ENCODE peak calls at places on chromosome 9, in five cellular contexts. S is BJ, R is AG04450, A is upper lobe of right lung, F is lower lobe of right lung. I is an unnamed sample.

GRCh38 chr9:81393985-81394811 is 295.1 kb downstream of the TLE1 start:
- DNase-seq in S (no peak), R (no peak), A (no peak), F (no peak), I (no peak)

GRCh38 chr9:9170735-9171134 is 1371.2 kb upstream of the DMAC1 start:
- DNase-seq in S (no peak), R (no peak), A (no peak), F (no peak), I (no peak)

GRCh38 chr9:3473402-3473801 is 52.4 kb downstream of the RFX3 start:
- DNase-seq in S (no peak), R (no peak), A (no peak), F (no peak), I (no peak)

GRCh38 chr9:94639045-94639995 is at the start of gene FBP1:
- DNase-seq in S (no peak), R (no peak), A (peak), F (peak), I (no peak)

GRCh38 chr9:35729700-35730485 is 2.1 kb downstream of the TLN1 start:
- DNase-seq in S (peak), R (peak), A (peak), F (peak), I (peak)

GRCh38 chr9:9912459-9912858 is 700.3 kb downstream of the PTPRD start:
- DNase-seq in S (no peak), R (no peak), A (no peak), F (no peak), I (no peak)

GRCh38 chr9:133954862-133955529 is 37.1 kb downstream of the VAV2 start:
- DNase-seq in S (no peak), R (no peak), A (no peak), F (peak), I (no peak)

GRCh38 chr9:113985968-113986585 is 92.0 kb downstream of the AMBP start:
- DNase-seq in S (no peak), R (no peak), A (no peak), F (no peak), I (no peak)

GRCh38 chr9:14222149-14222835 is 91.6 kb downstream of the NFIB start:
- DNase-seq in S (no peak), R (no peak), A (no peak), F (no peak), I (no peak)

GRCh38 chr9:93955356-93956182 is 414 bp upstream of the BARX1 start:
- DNase-seq in S (no peak), R (no peak), A (no peak), F (no peak), I (no peak)

GRCh38 chr9:37669232-37669631 is 18.5 kb downstream of the FRMPD1 start:
- DNase-seq in S (no peak), R (no peak), A (no peak), F (no peak), I (no peak)

GRCh38 chr9:96022445-96023031 is 147.0 kb downstream of the ERCC6L2 start:
- DNase-seq in S (no peak), R (no peak), A (peak), F (peak), I (no peak)

GRCh38 chr9:81146684-81147337 is 542.5 kb downstream of the TLE1 start:
- DNase-seq in S (no peak), R (no peak), A (no peak), F (no peak), I (no peak)

GRCh38 chr9:16458696-16459420 is 411.6 kb downstream of the BNC2 start:
- DNase-seq in S (no peak), R (no peak), A (no peak), F (no peak), I (no peak)

GRCh38 chr9:134655101-134655500 is 13.5 kb downstream of the COL5A1 start:
- DNase-seq in S (no peak), R (no peak), A (peak), F (no peak), I (no peak)

GRCh38 chr9:15121591-15121990 is 185.4 kb downstream of the TTC39B start:
- DNase-seq in S (no peak), R (no peak), A (no peak), F (no peak), I (no peak)

GRCh38 chr9:77885104-77885672 is 146.4 kb downstream of the GNAQ start:
- DNase-seq in S (no peak), R (no peak), A (no peak), F (no peak), I (no peak)

GRCh38 chr9:79570449-79571308 is 1.1 kb upstream of the TLE4 start:
- DNase-seq in S (no peak), R (no peak), A (peak), F (peak), I (no peak)

GRCh38 chr9:94086468-94086867 is 2.2 kb downstream of the PTPDC1 start:
- DNase-seq in S (no peak), R (no peak), A (no peak), F (no peak), I (no peak)

GRCh38 chr9:69444021-69444420 is 119.0 kb downstream of the ENTREP1 start:
- DNase-seq in S (peak), R (no peak), A (peak), F (no peak), I (peak)

GRCh38 chr9:121676916-121677315 is 25.5 kb downstream of the DAB2IP start:
- DNase-seq in S (no peak), R (no peak), A (no peak), F (peak), I (no peak)

GRCh38 chr9:118882674-118883073 is 486.6 kb downstream of the BRINP1 start:
- DNase-seq in S (peak), R (no peak), A (no peak), F (no peak), I (no peak)

DNA sequence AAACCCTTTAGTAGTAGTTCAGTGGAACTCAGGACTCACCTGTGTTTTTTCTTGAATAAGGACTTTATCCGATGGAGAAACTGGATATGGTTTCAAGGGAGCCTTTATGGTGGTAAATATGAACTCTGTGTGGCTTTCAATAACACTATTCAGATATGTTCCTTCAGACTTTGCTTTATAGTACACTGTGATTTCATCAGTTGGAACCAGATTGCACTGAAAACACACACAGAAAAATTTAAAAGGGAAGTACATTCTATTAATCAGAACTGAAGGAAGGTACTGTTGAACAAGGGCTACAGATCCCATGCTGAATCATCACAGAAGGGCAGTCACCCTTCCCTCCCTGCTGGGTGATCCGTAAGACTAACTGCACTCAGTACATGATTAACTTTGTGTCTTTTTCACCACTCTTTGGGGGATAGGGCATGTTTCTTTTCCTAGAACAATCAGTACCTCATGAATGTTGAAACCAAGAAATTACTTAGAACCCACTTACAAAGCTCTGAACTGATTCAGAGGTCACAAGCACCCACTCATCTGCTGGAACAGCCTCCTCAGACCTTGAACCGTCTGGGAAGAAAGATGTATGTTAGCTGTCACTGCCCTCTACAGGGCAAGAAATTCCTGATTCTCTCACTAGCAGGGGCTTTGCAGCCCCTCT is 51.2 kb downstream of the IARS1 start:
- DNase-seq in S (no peak), R (peak), A (no peak), F (no peak), I (no peak)
- TF ChIP-seq CTCF in S (peak), R (peak), A (peak), F (peak), I (peak)

DNA sequence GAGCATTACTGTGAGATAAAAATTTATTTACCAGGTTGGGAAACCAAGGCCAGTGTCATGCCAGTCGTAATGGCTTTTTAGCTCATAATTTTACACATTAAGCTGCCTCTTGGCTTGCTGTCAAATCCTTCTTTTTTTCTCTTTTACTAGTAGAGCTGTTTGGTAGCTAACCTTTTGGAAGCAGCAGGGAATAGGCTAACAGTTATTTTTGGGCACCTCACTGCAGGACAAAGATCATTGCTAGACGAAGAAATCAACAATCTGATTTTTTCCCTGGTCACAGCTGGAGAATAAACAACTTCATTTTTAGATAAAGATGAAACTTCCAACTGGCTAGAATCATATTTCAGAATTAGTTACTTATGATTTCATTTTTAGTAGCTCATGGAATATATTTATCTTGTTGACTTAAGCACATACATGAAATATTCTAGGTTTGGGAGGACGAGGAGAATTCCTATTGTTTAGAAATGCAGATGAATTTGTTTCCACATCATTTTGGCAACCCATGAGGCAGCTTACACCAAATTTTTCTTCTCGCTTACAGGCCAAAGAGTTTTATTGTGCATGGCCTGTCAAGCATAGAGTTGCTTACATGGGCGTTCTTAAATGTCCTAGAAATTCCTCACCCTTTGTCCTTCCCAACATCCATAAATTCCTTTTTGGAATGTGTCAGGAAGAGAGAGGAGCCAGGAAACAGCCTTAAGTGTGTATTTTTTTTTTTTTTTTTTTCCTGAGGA is 19.6 kb downstream of the TNC start:
- DNase-seq in S (peak), R (no peak), A (no peak), F (no peak), I (no peak)
- H3K4me3 ChIP-seq in S (no peak), R (no peak), A (no peak), F (no peak), I (no peak)

DNA sequence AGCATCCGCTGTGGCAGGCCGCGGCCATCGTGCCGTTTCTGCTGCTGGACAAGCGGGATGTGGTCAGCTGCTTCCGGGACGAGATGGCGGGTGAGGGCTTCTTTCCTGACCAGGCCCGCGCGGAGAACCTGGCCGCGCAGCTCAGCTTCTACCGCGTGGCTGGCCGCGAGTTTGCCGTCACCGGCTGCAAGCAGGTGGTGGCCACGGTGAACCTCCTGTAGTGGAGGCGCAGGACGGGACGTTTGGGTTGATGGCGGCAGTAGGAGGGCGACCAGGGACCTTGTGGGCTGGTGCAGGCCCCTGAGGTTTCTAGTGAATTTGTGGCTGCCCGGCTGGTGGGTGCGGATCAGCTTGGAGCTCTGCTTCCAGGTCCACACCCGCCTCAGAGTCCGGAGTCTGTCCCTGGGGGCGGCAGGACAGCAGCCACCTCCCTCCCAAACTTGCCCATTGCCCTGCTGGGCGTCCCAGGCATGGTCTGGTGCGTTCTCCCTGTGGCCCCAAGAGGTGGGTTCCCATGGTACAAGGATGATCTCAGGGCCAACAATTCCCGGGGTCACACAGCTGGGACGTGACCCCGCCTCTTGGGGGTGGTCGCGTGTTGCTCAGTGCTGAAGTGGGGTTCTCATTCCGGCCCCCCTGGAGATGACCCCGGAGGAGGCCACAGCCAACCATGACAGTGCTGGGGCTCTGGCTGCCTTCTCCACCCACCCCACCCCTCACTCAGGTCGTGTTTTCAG is 2.4 kb downstream of the TOR4A start:
- DNase-seq in S (no peak), R (no peak), A (peak), F (peak), I (no peak)
- TF ChIP-seq CTCF in S (no peak), R (no peak), A (no peak), F (no peak), I (no peak)

GRCh38 chr9:127154003-127154389 is 31.6 kb upstream of the ANGPTL2 start:
- DNase-seq in S (no peak), R (no peak), A (peak), F (no peak), I (no peak)

GRCh38 chr9:127155314-127155713 is 32.9 kb upstream of the ANGPTL2 start:
- DNase-seq in S (no peak), R (no peak), A (no peak), F (no peak), I (no peak)

GRCh38 chr9:127153484-127153883 is 31.0 kb upstream of the ANGPTL2 start:
- DNase-seq in S (no peak), R (no peak), A (no peak), F (no peak), I (no peak)

GRCh38 chr9:127158995-127159801 is 36.8 kb upstream of the ANGPTL2 start:
- DNase-seq in S (no peak), R (peak), A (peak), F (no peak), I (peak)

DNA sequence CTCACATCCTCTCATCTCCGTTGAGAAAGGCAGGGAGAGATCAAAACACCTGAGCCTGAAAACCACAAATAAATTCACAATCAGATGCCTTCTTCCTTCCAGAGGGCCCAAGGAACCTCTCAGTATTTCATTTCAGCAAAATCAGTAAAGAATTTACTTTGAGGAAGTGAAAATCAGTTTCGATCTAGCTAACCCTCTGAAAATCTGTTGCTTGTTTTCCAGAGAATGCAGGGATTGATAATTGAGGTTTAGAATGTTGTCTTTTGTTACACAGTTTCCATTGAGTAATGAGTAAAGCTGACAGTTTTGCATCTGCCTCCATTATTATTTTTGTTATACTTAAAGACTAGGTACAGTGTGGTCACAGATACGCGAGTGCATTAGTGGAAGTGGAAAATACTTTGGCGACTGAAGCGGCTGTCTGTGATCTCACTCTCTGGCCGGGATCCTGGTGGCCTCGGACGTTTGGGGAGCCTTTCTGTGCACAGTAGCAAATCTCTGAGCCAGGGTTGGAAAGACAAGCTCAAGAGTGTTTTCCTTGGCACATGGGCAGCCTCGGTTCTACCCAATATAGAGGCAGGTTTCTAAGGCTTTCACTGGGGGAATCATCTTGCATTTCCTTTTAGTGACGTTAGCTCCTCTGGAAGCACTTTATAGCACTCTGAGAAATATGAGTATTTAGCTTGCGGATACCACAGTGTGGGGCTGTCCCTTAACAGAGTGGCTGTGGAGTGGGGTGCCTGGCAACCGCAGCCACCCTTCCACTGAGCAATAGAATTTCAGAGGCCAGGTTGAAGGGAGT is 32.2 kb upstream of the ANGPTL2 start:
- DNase-seq in S (peak), R (no peak), A (peak), F (peak), I (no peak)
- H3K4me3 ChIP-seq in S (no peak), R (no peak), A (peak), F (peak), I (no peak)

GRCh38 chr9:33109097-33109496 is 32.6 kb upstream of the SMU1 start:
- DNase-seq in S (no peak), R (no peak), A (no peak), F (no peak), I (no peak)
- TF ChIP-seq CTCF in S (no peak), R (no peak), A (no peak), F (no peak), I (no peak)

DNA sequence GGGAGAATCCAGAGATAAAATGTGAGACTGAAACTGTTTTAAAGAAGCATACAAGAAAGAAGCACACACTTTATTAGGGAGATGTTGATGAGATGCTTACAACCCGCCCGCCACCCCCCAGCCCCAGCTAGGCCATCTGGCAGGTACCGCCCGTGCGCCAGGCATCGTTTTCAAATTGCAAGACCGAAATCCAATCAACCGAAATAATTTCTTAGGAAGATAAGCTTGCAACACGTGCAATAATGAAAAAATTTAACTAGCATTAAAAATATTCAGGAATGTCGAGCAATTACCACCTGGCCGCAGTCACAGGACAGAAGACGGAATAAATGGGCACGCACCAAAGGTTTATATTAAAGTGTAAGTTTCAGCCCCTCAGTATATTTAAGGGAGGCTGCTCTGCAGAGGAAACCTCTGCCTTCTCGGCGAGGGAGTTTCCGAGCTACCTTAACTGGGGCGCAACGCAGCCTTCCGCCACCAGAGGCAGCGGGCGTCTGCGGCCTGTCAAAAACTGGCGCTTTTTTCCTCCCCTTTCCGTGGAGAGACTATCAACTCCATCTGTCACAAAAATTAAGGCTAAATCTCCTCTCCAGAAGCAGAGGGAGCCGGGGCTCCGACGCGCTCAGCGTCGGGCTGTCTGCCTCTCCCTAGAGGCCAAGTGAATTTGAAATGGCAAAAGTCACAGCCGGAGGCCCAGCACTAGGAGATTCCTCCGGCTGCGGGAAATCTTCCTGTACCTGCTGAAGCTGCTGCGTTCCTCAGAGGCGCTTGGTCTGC is 1.0 kb upstream of the GAS1 start:
- DNase-seq in S (no peak), R (peak), A (peak), F (peak), I (no peak)
- H3K4me3 ChIP-seq in S (peak), R (peak), A (peak), F (peak), I (peak)

GRCh38 chr9:108884701-108885100 is 22.6 kb downstream of the ACTL7A start:
- DNase-seq in S (no peak), R (no peak), A (no peak), F (no peak), I (no peak)

GRCh38 chr9:108894225-108894997 is 32.3 kb downstream of the ACTL7A start:
- DNase-seq in S (no peak), R (no peak), A (no peak), F (no peak), I (no peak)

GRCh38 chr9:108885643-108886348 is 23.7 kb downstream of the ACTL7A start:
- DNase-seq in S (no peak), R (peak), A (no peak), F (no peak), I (peak)

DNA sequence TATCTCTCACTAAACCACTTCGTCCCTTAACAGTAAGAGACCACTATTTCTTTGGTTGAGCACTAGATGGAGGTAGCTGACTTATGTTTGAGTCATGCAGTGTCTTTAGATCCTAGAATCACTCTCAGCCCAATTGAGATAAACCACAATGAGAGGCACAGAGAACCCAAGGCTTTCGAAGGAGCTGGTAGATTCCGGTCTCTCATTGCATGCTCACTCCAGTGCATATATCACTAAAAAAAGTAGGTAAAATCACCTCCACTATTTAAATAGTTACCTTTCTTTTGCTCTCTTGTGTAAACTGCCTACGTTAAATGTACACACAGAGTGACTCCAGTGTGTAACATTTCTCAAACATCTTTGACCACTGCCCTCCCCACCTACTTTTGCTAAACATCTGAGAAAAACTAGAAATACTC is 27.6 kb downstream of the ACTL7A start:
- DNase-seq in S (no peak), R (no peak), A (no peak), F (no peak), I (no peak)
- TF ChIP-seq CTCF in S (no peak), R (peak), A (no peak), F (no peak), I (no peak)